ENCODE peak calls at places on chromosome 22, in seven cellular contexts. J is astrocyte; C is GM06990; R is left ventricle myocardium inferior; W is AG09309; D is CD8-positive, alpha-beta T cell; B is PC-9. L is an unnamed sample.

GRCh38 chr22:20549232-20549841 is 41.9 kb downstream of the MED15 start:
- DNase-seq in J (peak; percentile 49), C (no peak), R (no peak), W (no peak), D (peak; percentile 56), B (no peak), L (no peak)

GRCh38 chr22:26450453-26451185 is 21.6 kb downstream of the ASPHD2 start:
- DNase-seq in J (no peak), C (no peak), R (no peak), W (no peak), D (no peak), B (no peak), L (no peak)

GRCh38 chr22:23772315-23773246 is at the start of gene MMP11:
- DNase-seq in J (no peak), C (peak; percentile 54), R (peak; percentile 73), W (no peak), D (peak; percentile 45), B (peak; percentile 30), L (no peak)

GRCh38 chr22:37472418-37473006 is 13.7 kb downstream of the MFNG start:
- DNase-seq in J (no peak), C (no peak), R (no peak), W (no peak), D (peak; percentile 19), B (peak; percentile 56), L (no peak)

GRCh38 chr22:27621671-27622070 is 179.9 kb downstream of the MN1 start:
- DNase-seq in J (no peak), C (no peak), R (no peak), W (no peak), D (no peak), B (no peak), L (no peak)

GRCh38 chr22:36116127-36116526 is 44.4 kb downstream of the APOL3 start:
- DNase-seq in J (no peak), C (no peak), R (no peak), W (no peak), D (no peak), B (no peak), L (no peak)

GRCh38 chr22:36374603-36375024 is 13.2 kb downstream of the MYH9 start:
- DNase-seq in J (peak; percentile 75), C (no peak), R (no peak), W (no peak), D (no peak), B (peak; percentile 86), L (peak; percentile 56)

GRCh38 chr22:36924151-36924698 is 10.8 kb downstream of the CSF2RB start:
- DNase-seq in J (no peak), C (no peak), R (no peak), W (no peak), D (no peak), B (no peak), L (no peak)

GRCh38 chr22:36887164-36887563 is 26.3 kb upstream of the CSF2RB start:
- DNase-seq in J (no peak), C (no peak), R (no peak), W (no peak), D (no peak), B (no peak), L (no peak)

GRCh38 chr22:18152519-18152918 is 2.5 kb downstream of the USP18 start:
- DNase-seq in J (no peak), C (no peak), R (no peak), W (no peak), D (no peak), B (no peak), L (no peak)

GRCh38 chr22:47333625-47334024 is 571.2 kb downstream of the TBC1D22A start:
- DNase-seq in J (peak; percentile 49), C (no peak), R (no peak), W (no peak), D (no peak), B (peak; percentile 19), L (peak; percentile 13)

GRCh38 chr22:24681236-24681635 is 78.2 kb downstream of the GGT1 start:
- DNase-seq in J (peak; percentile 36), C (no peak), R (no peak), W (no peak), D (no peak), B (no peak), L (no peak)

GRCh38 chr22:35346596-35347220 is 34.2 kb upstream of the HMOX1 start:
- DNase-seq in J (no peak), C (no peak), R (no peak), W (no peak), D (no peak), B (no peak), L (no peak)

GRCh38 chr22:48596111-48596860 is 1231.4 kb downstream of the BRD1 start:
- DNase-seq in J (no peak), C (no peak), R (no peak), W (no peak), D (no peak), B (no peak), L (no peak)

GRCh38 chr22:27853404-27853803 is 51.8 kb upstream of the MN1 start:
- DNase-seq in J (no peak), C (no peak), R (no peak), W (no peak), D (no peak), B (no peak), L (no peak)

GRCh38 chr22:19554834-19555404 is 30.7 kb upstream of the CLDN5 start:
- DNase-seq in J (no peak), C (no peak), R (no peak), W (no peak), D (no peak), B (peak; percentile 54), L (peak; percentile 46)

GRCh38 chr22:45452565-45453449 is 39.3 kb downstream of the RIBC2 start:
- DNase-seq in J (peak; percentile 49), C (no peak), R (no peak), W (peak; percentile 68), D (no peak), B (no peak), L (peak; percentile 75)
- TF ChIP-seq CTCF in J (no peak), C (no peak), R (no peak), W (no peak), D (no peak), B (no peak), L (no peak)

GRCh38 chr22:29926057-29926456 is 43.1 kb downstream of the MTMR3 start:
- DNase-seq in J (no peak), C (no peak), R (no peak), W (no peak), D (no peak), B (no peak), L (no peak)
- TF ChIP-seq CTCF in J (no peak), C (no peak), R (no peak), W (no peak), D (no peak), B (no peak), L (no peak)

GRCh38 chr22:49701380-49702067 is 126.1 kb downstream of the BRD1 start:
- DNase-seq in J (no peak), C (no peak), R (no peak), W (no peak), D (no peak), B (no peak), L (no peak)
- TF ChIP-seq CTCF in J (peak; percentile 30), C (peak; percentile 46), R (peak; percentile 39), W (peak; percentile 17), D (peak; percentile 58), B (peak; percentile 84), L (peak; percentile 77)

GRCh38 chr22:38843201-38843715 is 570 bp downstream of the NPTXR start:
- DNase-seq in J (peak; percentile 72), C (peak; percentile 60), R (peak; percentile 41), W (no peak), D (peak; percentile 49), B (peak; percentile 62), L (peak; percentile 24)
- TF ChIP-seq CTCF in J (no peak), C (no peak), R (peak; percentile 55), W (peak; percentile 22), D (no peak), B (no peak), L (peak; percentile 58)

DNA sequence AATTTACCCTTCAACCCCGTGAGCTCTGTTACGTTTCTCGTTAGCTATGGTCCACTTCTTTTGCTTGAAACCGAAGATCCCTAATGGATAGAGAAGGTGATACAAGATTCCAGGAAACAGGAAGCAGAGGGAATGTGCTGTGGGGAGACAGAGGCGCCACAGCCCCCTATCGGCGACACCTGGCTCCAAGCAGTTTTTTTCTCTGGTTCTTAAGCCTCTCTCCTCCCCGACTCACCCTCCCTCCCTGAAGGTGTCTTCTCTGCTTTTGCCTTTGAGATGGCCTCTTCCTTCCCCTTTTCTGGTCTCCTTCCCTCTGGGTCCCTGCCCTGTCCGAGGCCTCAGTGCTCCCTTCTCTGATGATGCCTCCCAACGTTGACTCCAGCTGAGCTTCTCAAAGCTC is 14.2 kb upstream of the APOBEC3A start:
- DNase-seq in J (no peak), C (no peak), R (no peak), W (no peak), D (no peak), B (no peak), L (no peak)
- TF ChIP-seq CTCF in J (no peak), C (peak; percentile 32), R (no peak), W (no peak), D (no peak), B (no peak), L (peak; percentile 8)

GRCh38 chr22:40221055-40221414 is 43.3 kb downstream of the TNRC6B start:
- DNase-seq in J (no peak), C (no peak), R (no peak), W (no peak), D (no peak), B (no peak), L (no peak)

GRCh38 chr22:40216041-40216756 is 38.5 kb downstream of the TNRC6B start:
- DNase-seq in J (no peak), C (peak; percentile 59), R (no peak), W (no peak), D (no peak), B (no peak), L (no peak)

GRCh38 chr22:40220316-40221054 is 42.8 kb downstream of the TNRC6B start:
- DNase-seq in J (no peak), C (no peak), R (no peak), W (no peak), D (no peak), B (no peak), L (no peak)

GRCh38 chr22:40218723-40219294 is 41.1 kb downstream of the TNRC6B start:
- DNase-seq in J (no peak), C (no peak), R (no peak), W (no peak), D (no peak), B (no peak), L (no peak)

DNA sequence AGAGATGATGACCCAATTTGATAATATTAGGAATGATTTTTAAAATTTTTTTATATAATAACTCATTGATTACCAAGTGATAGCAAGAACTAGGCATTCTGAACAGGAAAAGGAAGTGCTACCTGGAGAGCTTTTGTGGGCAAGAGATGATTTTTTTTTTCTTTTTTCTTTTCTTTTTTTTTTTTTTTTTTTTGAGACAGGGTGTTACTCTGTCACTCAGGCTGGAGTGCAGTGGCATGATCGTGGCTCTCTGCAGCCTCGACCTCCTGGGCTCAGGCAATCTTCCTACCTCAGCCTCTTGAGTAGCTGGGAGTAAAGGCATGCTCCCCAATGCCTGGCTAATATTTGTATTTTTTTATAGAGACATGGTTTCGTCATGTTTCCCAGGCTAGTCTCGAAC is 40.4 kb downstream of the TNRC6B start:
- DNase-seq in J (no peak), C (no peak), R (no peak), W (no peak), D (no peak), B (no peak), L (no peak)
- TF ChIP-seq CTCF in J (no peak), C (no peak), R (no peak), W (no peak), D (no peak), B (no peak), L (no peak)